ENCODE peak calls at places on chromosome 18, in nine cellular contexts. I, P, B, G, N, L, O, U and F are unnamed samples.

GRCh38 chr18:45166341-45167108 is 448.8 kb upstream of the SLC14A2 start:
- DNase-seq in L (no peak), I (no peak), P (no peak), N (no peak), O (no peak), B (peak; percentile 69), U (no peak), G (peak; percentile 69), F (no peak)

GRCh38 chr18:23648456-23648855 is 14.3 kb downstream of the ANKRD29 start:
- DNase-seq in L (no peak), B (no peak), P (no peak), G (no peak), N (no peak), O (no peak), U (no peak), I (no peak), F (no peak)

GRCh38 chr18:39724652-39725051 is 2159.1 kb upstream of the CELF4 start:
- DNase-seq in P (no peak), O (no peak), I (no peak), U (no peak), G (no peak), L (no peak), N (no peak), B (no peak), F (no peak)

GRCh38 chr18:5296706-5297320 is 1.3 kb upstream of the ZBTB14 start:
- DNase-seq in L (peak; percentile 25), O (peak; percentile 92), I (peak; percentile 92), U (peak; percentile 82), B (peak; percentile 87), P (peak; percentile 76), N (peak; percentile 82), G (peak; percentile 90), F (peak; percentile 80)

GRCh38 chr18:3184275-3184963 is 35.3 kb downstream of the MYOM1 start:
- DNase-seq in O (no peak), G (no peak), B (no peak), P (no peak), I (no peak), N (no peak), L (no peak), U (no peak), F (no peak)

GRCh38 chr18:35577045-35577848 is 4.3 kb upstream of the GALNT1 start:
- DNase-seq in U (no peak), O (no peak), B (no peak), L (no peak), P (no peak), N (no peak), G (no peak), I (no peak), F (no peak)

GRCh38 chr18:61861372-61861771 is 31.4 kb downstream of the RNF152 start:
- DNase-seq in N (no peak), G (no peak), I (no peak), O (no peak), U (no peak), L (no peak), B (no peak), P (no peak), F (no peak)

GRCh38 chr18:47809420-47809819 is 121.0 kb downstream of the SMAD2 start:
- DNase-seq in U (no peak), I (no peak), P (no peak), L (no peak), O (no peak), G (no peak), B (no peak), N (no peak), F (no peak)

GRCh38 chr18:25187582-25188291 is 164.2 kb downstream of the ZNF521 start:
- DNase-seq in O (no peak), N (no peak), B (no peak), G (no peak), L (no peak), I (no peak), U (no peak), P (no peak), F (no peak)

GRCh38 chr18:74635202-74635969 is 37.7 kb downstream of the ZNF407 start:
- DNase-seq in P (no peak), I (no peak), L (no peak), U (no peak), B (no peak), N (no peak), O (no peak), G (no peak), F (no peak)

GRCh38 chr18:5524660-5525059 is 19.1 kb downstream of the EPB41L3 start:
- DNase-seq in G (no peak), N (no peak), L (no peak), U (no peak), P (no peak), O (no peak), B (no peak), I (no peak), F (no peak)

GRCh38 chr18:58362027-58362575 is 266.8 kb downstream of the ALPK2 start:
- DNase-seq in L (no peak), I (no peak), N (peak; percentile 29), G (peak; percentile 83), B (no peak), O (peak; percentile 74), P (no peak), U (no peak), F (no peak)

GRCh38 chr18:29979884-29980283 is 1062.7 kb downstream of the DSC3 start:
- DNase-seq in O (no peak), G (no peak), P (no peak), N (no peak), I (no peak), U (no peak), L (no peak), B (no peak), F (no peak)

GRCh38 chr18:73908323-73908722 is 239.3 kb downstream of the FBXO15 start:
- DNase-seq in I (no peak), N (no peak), O (no peak), G (peak; percentile 4), B (no peak), U (no peak), L (no peak), P (no peak), F (no peak)

GRCh38 chr18:46916551-46917107 is 678 bp downstream of the PIAS2 start:
- DNase-seq in B (no peak), N (no peak), O (no peak), G (peak; percentile 14), L (no peak), U (no peak), P (no peak), I (no peak), F (no peak)

GRCh38 chr18:13712400-13713131 is 13.8 kb downstream of the FAM210A start:
- DNase-seq in B (no peak), G (no peak), I (no peak), L (no peak), N (no peak), O (no peak), U (no peak), P (peak; percentile 49), F (no peak)

GRCh38 chr18:50558157-50558556 is 1.7 kb upstream of the MAPK4 start:
- DNase-seq in O (no peak), N (no peak), B (no peak), G (no peak), P (no peak), L (no peak), U (no peak), I (no peak), F (no peak)

GRCh38 chr18:50562686-50563085 is 2.8 kb downstream of the MAPK4 start:
- DNase-seq in G (no peak), I (no peak), L (no peak), P (no peak), B (no peak), N (no peak), O (no peak), U (no peak), F (no peak)

GRCh38 chr18:50558948-50559749 is 738 bp upstream of the MAPK4 start:
- DNase-seq in B (no peak), U (no peak), N (no peak), P (no peak), O (no peak), L (no peak), G (no peak), I (no peak), F (no peak)

GRCh38 chr18:50560681-50561629 is 1.1 kb downstream of the MAPK4 start:
- DNase-seq in G (no peak), U (no peak), B (no peak), O (no peak), P (no peak), N (no peak), L (no peak), I (no peak), F (no peak)

GRCh38 chr18:50559750-50560680 is at the start of gene MAPK4:
- DNase-seq in B (no peak), U (peak; percentile 67), O (peak; percentile 71), L (peak; percentile 34), I (no peak), P (peak; percentile 74), N (peak; percentile 48), G (no peak), F (no peak)
- TF ChIP-seq POLR2A in B (no peak), U (no peak), O (no peak), L (no peak), I (no peak), P (no peak), N (no peak), G (no peak), F (no peak)

GRCh38 chr18:55322176-55322735 is 265.7 kb downstream of the TCF4 start:
- DNase-seq in P (peak; percentile 56), B (peak; percentile 83), O (peak; percentile 96), L (peak; percentile 16), N (peak; percentile 87), I (no peak), U (peak; percentile 49), G (peak; percentile 42), F (peak; percentile 94)
- TF ChIP-seq POLR2A in P (peak; percentile 21), B (no peak), O (peak; percentile 26), L (peak; percentile 84), N (no peak), I (peak; percentile 47), U (no peak), G (no peak), F (peak; percentile 13)

DNA sequence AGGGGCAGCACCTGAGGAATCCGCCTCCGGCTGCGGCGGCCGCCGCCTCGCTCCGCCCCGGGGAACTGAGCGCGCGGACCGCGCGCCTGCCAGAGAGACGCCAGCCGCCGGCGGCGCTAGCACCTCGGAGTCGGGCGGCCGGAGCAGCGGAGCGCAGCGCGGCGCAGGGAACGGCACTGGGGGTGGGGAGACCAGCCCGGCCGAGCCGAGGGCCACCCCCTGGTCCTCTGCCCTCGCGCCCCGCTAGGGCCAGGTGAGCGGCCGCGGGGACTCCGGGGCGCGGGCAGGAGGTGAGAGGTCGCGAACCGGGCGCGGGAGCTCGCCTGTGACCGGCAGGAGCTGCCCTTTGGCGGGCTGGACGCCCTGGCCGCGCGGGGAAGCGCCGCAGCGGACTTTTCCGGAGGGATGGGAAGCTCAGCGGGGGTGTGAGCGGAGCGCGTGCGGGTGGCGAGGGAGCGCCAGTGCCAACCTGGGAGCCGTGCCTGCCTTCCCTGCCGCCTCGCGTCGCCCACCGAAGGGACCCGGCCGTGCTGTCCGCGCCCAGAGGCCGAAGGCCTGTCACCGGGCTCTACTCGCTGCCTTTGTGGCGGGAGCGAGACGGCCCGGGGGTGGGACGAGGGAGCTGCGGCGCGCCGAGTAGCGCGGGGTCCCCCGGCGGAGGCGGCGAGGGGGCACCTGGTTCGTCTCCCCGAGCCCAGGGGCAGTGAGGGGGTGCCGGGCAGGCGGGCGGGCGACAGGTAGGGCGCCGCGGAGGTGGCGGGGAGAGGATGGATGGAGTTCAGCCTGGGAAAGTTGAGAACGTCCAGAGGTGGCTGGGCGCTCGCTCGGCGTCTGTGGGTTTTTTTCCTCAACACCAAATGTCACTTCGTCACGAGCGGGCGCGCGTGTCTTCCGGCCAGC is at the start of gene GREB1L:
- DNase-seq in N (peak; percentile 50), I (no peak), U (peak; percentile 63), P (peak; percentile 87), L (peak; percentile 22), O (no peak), B (peak; percentile 62), G (peak; percentile 55), F (peak; percentile 14)
- TF ChIP-seq POLR2A in N (no peak), I (no peak), U (no peak), P (peak; percentile 17), L (no peak), O (no peak), B (no peak), G (peak; percentile 13), F (no peak)

GRCh38 chr18:9614401-9615279 is at the start of gene PPP4R1:
- DNase-seq in L (peak; percentile 65), I (no peak), N (peak; percentile 87), G (peak; percentile 67), U (peak; percentile 79), P (peak; percentile 85), O (peak; percentile 90), B (peak; percentile 88), F (peak; percentile 66)
- TF ChIP-seq POLR2A in L (peak; percentile 62), I (peak; percentile 36), N (no peak), G (peak; percentile 34), U (no peak), P (peak; percentile 58), O (no peak), B (peak; percentile 28), F (no peak)